ENCODE peak calls at places on chromosomes 7 and 10, in four cellular contexts. One of them, this sample, is unnamed.

GRCh38 chr7:7709263-7709662 is 9.1 kb downstream of the RPA3 start:
- DNase-seq in coronary artery: no peak
- DNase-seq in cardiac fibroblast: no peak
- DNase-seq in GM10248: no peak
- DNase-seq in this sample: no peak

GRCh38 chr7:50379082-50379481 is 71.1 kb downstream of the FIGNL1 start:
- DNase-seq in coronary artery: no peak
- DNase-seq in cardiac fibroblast: no peak
- DNase-seq in GM10248: no peak
- DNase-seq in this sample: no peak

GRCh38 chr10:1809139-1809755 is 71.9 kb upstream of the ADARB2 start:
- DNase-seq in coronary artery: no peak
- DNase-seq in cardiac fibroblast: no peak
- DNase-seq in GM10248: no peak
- DNase-seq in this sample: no peak

GRCh38 chr10:96271017-96271815 is at the start of gene BLNK:
- DNase-seq in coronary artery: no peak
- DNase-seq in cardiac fibroblast: peak
- DNase-seq in GM10248: peak
- DNase-seq in this sample: no peak

GRCh38 chr10:20228748-20229147 is 412.5 kb downstream of the PLXDC2 start:
- DNase-seq in coronary artery: no peak
- DNase-seq in cardiac fibroblast: no peak
- DNase-seq in GM10248: no peak
- DNase-seq in this sample: no peak

GRCh38 chr7:85000973-85001372 is 185.9 kb downstream of the SEMA3D start:
- DNase-seq in coronary artery: no peak
- DNase-seq in cardiac fibroblast: no peak
- DNase-seq in GM10248: no peak
- DNase-seq in this sample: no peak

GRCh38 chr7:4134204-4134603 is 547.9 kb upstream of the FOXK1 start:
- DNase-seq in coronary artery: no peak
- DNase-seq in cardiac fibroblast: no peak
- DNase-seq in GM10248: no peak
- DNase-seq in this sample: no peak

GRCh38 chr7:118151671-118152070 is 32.3 kb upstream of the LSM8 start:
- DNase-seq in coronary artery: no peak
- DNase-seq in cardiac fibroblast: no peak
- DNase-seq in GM10248: no peak
- DNase-seq in this sample: no peak

GRCh38 chr7:29139796-29140195 is 6.5 kb downstream of the CPVL start:
- DNase-seq in coronary artery: no peak
- DNase-seq in cardiac fibroblast: no peak
- DNase-seq in GM10248: no peak
- DNase-seq in this sample: no peak

GRCh38 chr10:123746016-123746415 is 79.9 kb downstream of the GPR26 start:
- DNase-seq in coronary artery: no peak
- DNase-seq in cardiac fibroblast: no peak
- DNase-seq in GM10248: no peak
- DNase-seq in this sample: no peak

GRCh38 chr10:101367569-101368453 is 13.8 kb downstream of the BTRC start:
- DNase-seq in coronary artery: no peak
- DNase-seq in cardiac fibroblast: peak
- DNase-seq in GM10248: no peak
- DNase-seq in this sample: no peak

GRCh38 chr10:115624448-115624847 is 531.3 kb downstream of the ATRNL1 start:
- DNase-seq in coronary artery: no peak
- DNase-seq in cardiac fibroblast: no peak
- DNase-seq in GM10248: no peak
- DNase-seq in this sample: no peak

GRCh38 chr10:130809761-130810515 is 501.6 kb downstream of the TCERG1L start:
- DNase-seq in coronary artery: peak
- DNase-seq in cardiac fibroblast: no peak
- DNase-seq in GM10248: no peak
- DNase-seq in this sample: peak

GRCh38 chr7:142481548-142481947 is 223.7 kb upstream of the PRSS58 start:
- DNase-seq in coronary artery: no peak
- DNase-seq in cardiac fibroblast: peak
- DNase-seq in GM10248: no peak
- DNase-seq in this sample: no peak
- TF ChIP-seq CTCF in coronary artery: no peak
- TF ChIP-seq CTCF in cardiac fibroblast: peak
- TF ChIP-seq CTCF in GM10248: no peak
- TF ChIP-seq CTCF in this sample: no peak

DNA sequence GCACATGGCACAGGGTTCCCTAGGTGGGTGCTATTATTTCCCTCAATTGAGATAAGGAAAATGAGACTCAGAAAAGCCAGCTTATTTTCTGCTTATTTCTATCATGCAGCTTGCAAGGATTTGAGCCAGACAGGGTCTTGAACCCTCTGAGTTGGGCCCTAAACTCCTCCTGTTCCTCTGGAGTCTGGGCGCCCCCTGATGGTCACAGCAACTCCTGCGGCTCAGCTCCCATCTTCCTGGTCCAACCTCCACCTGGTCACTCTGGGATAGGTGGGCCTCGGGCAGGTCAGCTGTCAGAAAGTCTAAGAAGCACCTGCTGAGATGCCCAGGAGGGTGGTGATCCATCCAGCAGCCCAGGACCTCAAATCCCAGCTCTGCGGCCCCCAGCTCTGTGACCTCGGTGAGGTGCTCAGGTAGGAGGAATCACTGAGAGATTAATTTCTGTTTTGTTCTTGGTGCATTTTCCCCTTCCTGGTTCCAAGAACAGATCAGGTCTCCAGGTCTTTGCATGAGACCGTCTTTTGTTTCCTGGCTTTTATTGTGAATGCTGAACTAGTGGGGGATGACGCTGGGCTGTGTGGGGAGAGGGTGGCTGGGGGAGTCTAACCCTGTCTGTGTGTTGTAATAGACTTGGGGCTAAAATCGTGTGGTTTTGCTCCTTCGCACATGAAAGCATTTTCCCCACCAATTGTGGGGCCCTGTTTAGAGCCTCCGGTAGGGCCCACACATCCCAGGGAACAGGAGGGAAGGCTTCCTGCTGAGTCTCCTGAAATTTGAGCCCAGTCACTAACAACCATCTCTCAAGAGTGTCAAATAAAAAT is 32.8 kb downstream of the TMEM130 start:
- DNase-seq in coronary artery: no peak
- DNase-seq in cardiac fibroblast: peak
- DNase-seq in GM10248: peak
- DNase-seq in this sample: no peak
- TF ChIP-seq CTCF in coronary artery: peak
- TF ChIP-seq CTCF in cardiac fibroblast: peak
- TF ChIP-seq CTCF in GM10248: peak
- TF ChIP-seq CTCF in this sample: peak

DNA sequence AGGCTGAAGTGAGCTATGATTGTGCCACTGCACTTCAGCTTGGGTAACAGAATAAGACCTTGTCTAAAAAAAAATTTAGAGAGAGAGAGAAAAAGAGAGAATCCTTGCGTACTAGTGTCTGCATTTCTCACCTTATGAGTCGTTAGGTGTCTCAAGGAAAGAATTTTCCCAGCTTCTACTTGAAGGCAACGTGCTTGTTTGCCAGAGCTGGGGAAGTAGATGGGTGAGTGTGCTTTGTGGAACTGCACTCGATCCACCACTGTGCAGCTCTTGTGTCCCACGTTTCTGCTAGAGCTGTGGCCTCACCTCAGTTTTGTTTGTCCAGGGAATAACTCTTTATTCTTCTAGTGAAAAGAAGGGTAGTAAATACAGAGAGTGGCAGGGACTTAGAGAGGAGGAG is 38.9 kb downstream of the HDAC9 start:
- DNase-seq in coronary artery: no peak
- DNase-seq in cardiac fibroblast: no peak
- DNase-seq in GM10248: no peak
- DNase-seq in this sample: no peak
- TF ChIP-seq CTCF in coronary artery: no peak
- TF ChIP-seq CTCF in cardiac fibroblast: no peak
- TF ChIP-seq CTCF in GM10248: no peak
- TF ChIP-seq CTCF in this sample: no peak

GRCh38 chr7:47444376-47445098 is 137.4 kb downstream of the TNS3 start:
- DNase-seq in coronary artery: peak
- DNase-seq in cardiac fibroblast: peak
- DNase-seq in GM10248: peak
- DNase-seq in this sample: no peak
- TF ChIP-seq CTCF in coronary artery: no peak
- TF ChIP-seq CTCF in cardiac fibroblast: peak
- TF ChIP-seq CTCF in GM10248: peak
- TF ChIP-seq CTCF in this sample: peak

GRCh38 chr7:108114117-108114841 is 15.9 kb downstream of the LAMB4 start:
- DNase-seq in coronary artery: no peak
- DNase-seq in cardiac fibroblast: no peak
- DNase-seq in GM10248: no peak
- DNase-seq in this sample: no peak
- TF ChIP-seq CTCF in coronary artery: no peak
- TF ChIP-seq CTCF in cardiac fibroblast: peak
- TF ChIP-seq CTCF in GM10248: peak
- TF ChIP-seq CTCF in this sample: peak

GRCh38 chr10:16822027-16822426 is 4.8 kb upstream of the RSU1 start:
- DNase-seq in coronary artery: no peak
- DNase-seq in cardiac fibroblast: no peak
- DNase-seq in GM10248: no peak
- DNase-seq in this sample: no peak
- TF ChIP-seq CTCF in coronary artery: no peak
- TF ChIP-seq CTCF in cardiac fibroblast: no peak
- TF ChIP-seq CTCF in GM10248: no peak
- TF ChIP-seq CTCF in this sample: no peak

GRCh38 chr7:44085549-44085948 is 3.2 kb upstream of the POLM start:
- DNase-seq in coronary artery: no peak
- DNase-seq in cardiac fibroblast: no peak
- DNase-seq in GM10248: no peak
- DNase-seq in this sample: no peak
- TF ChIP-seq CTCF in coronary artery: no peak
- TF ChIP-seq CTCF in cardiac fibroblast: no peak
- TF ChIP-seq CTCF in GM10248: peak
- TF ChIP-seq CTCF in this sample: no peak

GRCh38 chr10:82932426-82932825 is 1057.4 kb downstream of the NRG3 start:
- DNase-seq in coronary artery: no peak
- DNase-seq in cardiac fibroblast: no peak
- DNase-seq in GM10248: no peak
- DNase-seq in this sample: no peak

GRCh38 chr10:82934947-82935346 is 1060.0 kb downstream of the NRG3 start:
- DNase-seq in coronary artery: no peak
- DNase-seq in cardiac fibroblast: no peak
- DNase-seq in GM10248: no peak
- DNase-seq in this sample: no peak

GRCh38 chr10:82938331-82938730 is 1063.3 kb downstream of the NRG3 start:
- DNase-seq in coronary artery: no peak
- DNase-seq in cardiac fibroblast: no peak
- DNase-seq in GM10248: no peak
- DNase-seq in this sample: no peak

GRCh38 chr10:82934429-82934828 is 1059.4 kb downstream of the NRG3 start:
- DNase-seq in coronary artery: no peak
- DNase-seq in cardiac fibroblast: no peak
- DNase-seq in GM10248: no peak
- DNase-seq in this sample: no peak
- TF ChIP-seq CTCF in coronary artery: no peak
- TF ChIP-seq CTCF in cardiac fibroblast: peak
- TF ChIP-seq CTCF in GM10248: peak
- TF ChIP-seq CTCF in this sample: peak

GRCh38 chr10:84197643-84198042 is 3.3 kb downstream of the CDHR1 start:
- DNase-seq in coronary artery: no peak
- DNase-seq in cardiac fibroblast: no peak
- DNase-seq in GM10248: no peak
- DNase-seq in this sample: no peak

GRCh38 chr10:84195044-84195830 is 900 bp downstream of the CDHR1 start:
- DNase-seq in coronary artery: no peak
- DNase-seq in cardiac fibroblast: no peak
- DNase-seq in GM10248: no peak
- DNase-seq in this sample: no peak

GRCh38 chr10:84196941-84197340 is 2.6 kb downstream of the CDHR1 start:
- DNase-seq in coronary artery: no peak
- DNase-seq in cardiac fibroblast: no peak
- DNase-seq in GM10248: no peak
- DNase-seq in this sample: no peak

GRCh38 chr10:84194424-84195043 is at the start of gene CDHR1:
- DNase-seq in coronary artery: no peak
- DNase-seq in cardiac fibroblast: peak
- DNase-seq in GM10248: peak
- DNase-seq in this sample: no peak

DNA sequence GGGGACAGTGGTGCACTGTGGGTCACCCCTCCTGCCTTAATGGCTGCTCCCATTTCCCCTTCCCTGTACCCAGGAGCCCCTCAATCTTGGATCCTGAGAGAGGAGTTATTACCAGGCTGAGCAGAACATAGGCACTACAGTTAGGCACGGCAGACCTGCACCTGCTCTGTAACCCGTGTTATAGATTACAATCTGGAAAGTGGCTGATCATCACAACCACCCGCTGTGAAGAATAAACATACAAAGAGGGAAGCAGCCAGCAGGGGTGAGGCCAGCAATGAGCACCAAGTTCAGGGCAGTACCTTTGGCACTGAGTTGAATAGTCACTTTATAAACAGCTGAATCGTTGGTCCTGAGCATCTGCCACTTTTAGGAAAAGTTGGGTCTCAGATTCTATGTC is 1.7 kb downstream of the CDHR1 start:
- DNase-seq in coronary artery: no peak
- DNase-seq in cardiac fibroblast: no peak
- DNase-seq in GM10248: no peak
- DNase-seq in this sample: no peak
- TF ChIP-seq CTCF in coronary artery: no peak
- TF ChIP-seq CTCF in cardiac fibroblast: no peak
- TF ChIP-seq CTCF in GM10248: no peak
- TF ChIP-seq CTCF in this sample: no peak

DNA sequence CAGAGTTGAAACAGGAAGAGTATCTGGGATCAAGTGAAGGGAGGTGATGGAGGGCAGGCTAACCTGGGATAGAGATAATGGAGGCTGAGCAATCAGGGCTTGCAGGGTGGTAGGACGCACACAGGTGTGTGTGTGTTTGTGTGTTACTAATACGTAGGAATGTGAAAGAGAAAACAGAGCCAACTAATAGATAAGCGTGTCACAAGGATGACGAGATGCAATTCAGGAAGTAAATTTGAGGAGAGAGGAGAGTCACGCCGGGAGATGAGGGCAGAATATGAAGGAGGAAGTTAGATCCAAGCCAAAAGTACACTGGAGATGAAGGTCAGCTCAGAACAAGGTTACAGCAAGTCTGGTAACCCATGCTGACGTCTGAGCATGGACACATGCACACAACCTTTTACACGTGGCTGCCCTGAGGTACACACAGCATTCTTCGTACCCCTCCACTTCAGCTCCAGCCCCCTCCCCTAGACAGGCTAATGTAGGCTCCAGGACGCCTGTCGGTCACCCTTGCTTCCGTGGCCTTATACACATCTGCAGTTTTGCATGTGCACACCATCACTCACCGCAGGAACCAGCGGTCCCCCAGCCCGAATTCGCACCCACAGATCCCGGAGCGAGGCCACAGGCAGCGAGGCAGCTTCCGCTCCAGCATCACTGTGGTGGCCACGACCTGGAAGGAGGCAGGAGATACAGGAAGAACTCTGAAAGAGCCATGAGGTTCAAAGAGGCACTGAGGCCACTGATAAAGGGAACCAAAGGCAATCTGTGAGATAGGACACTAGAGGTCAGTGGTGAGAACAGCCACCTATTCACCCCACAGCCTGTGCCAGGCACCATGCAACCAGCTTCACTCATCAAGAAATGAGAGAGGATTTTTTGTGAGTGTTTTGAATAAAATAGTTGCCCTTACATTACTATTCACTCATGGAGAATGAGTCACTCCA is 23.7 kb upstream of the TRPV6 start:
- DNase-seq in coronary artery: peak
- DNase-seq in cardiac fibroblast: no peak
- DNase-seq in GM10248: peak
- DNase-seq in this sample: no peak
- TF ChIP-seq CTCF in coronary artery: no peak
- TF ChIP-seq CTCF in cardiac fibroblast: peak
- TF ChIP-seq CTCF in GM10248: peak
- TF ChIP-seq CTCF in this sample: peak

This sample was measured in type B pancreatic cell.